ENCODE peak calls at places on chromosomes 5 and 9, in five cellular contexts. K is stimulated activated CD4-positive, alpha-beta T cell treated with anti-CD3 and anti-CD28 coated beads, Interleukin-2, amount 100 ng/mL, for 48 hours; L is hippocampal formation; J is A549; W is activated CD4-positive, alpha-beta T cell treated with anti-CD3 and anti-CD28 coated beads for 48 hours. G is an unnamed sample.
A peak's percentile ranks its signal among the peaks of the same experiment; 100 is the strongest.

GRCh38 chr5:14400085-14400484 is 181.5 kb upstream of the OTULINL start:
- DNase-seq in W (no peak), L (no peak), J (no peak), K (no peak), G (no peak)

GRCh38 chr5:20601678-20602100 is 613.7 kb upstream of the CDH18 start:
- DNase-seq in J (peak; percentile 48), L (no peak), W (no peak), K (no peak), G (peak; percentile 74)

GRCh38 chr5:10735569-10736255 is 25.3 kb downstream of the DAP start:
- DNase-seq in J (no peak), L (no peak), W (no peak), K (no peak), G (no peak)

GRCh38 chr5:158874814-158875213 is 224.9 kb downstream of the EBF1 start:
- DNase-seq in K (no peak), J (no peak), W (no peak), L (no peak), G (no peak)

GRCh38 chr9:132268725-132269352 is 85.9 kb downstream of the SETX start:
- DNase-seq in L (peak; percentile 78), K (peak; percentile 70), J (peak; percentile 79), W (peak; percentile 83), G (peak; percentile 34)

GRCh38 chr9:82597225-82598158 is 465.4 kb downstream of the RASEF start:
- DNase-seq in W (no peak), L (no peak), K (no peak), J (no peak), G (no peak)

GRCh38 chr5:72308853-72309191 is 11.2 kb downstream of the MRPS27 start:
- DNase-seq in L (no peak), K (no peak), J (no peak), W (no peak), G (no peak)

GRCh38 chr5:145853952-145854351 is 18.8 kb upstream of the PRELID2 start:
- DNase-seq in L (no peak), K (no peak), J (no peak), W (no peak), G (no peak)

GRCh38 chr5:159133041-159133741 is 33.5 kb upstream of the EBF1 start:
- DNase-seq in K (no peak), L (peak; percentile 7), J (peak; percentile 65), W (no peak), G (peak; percentile 62)

GRCh38 chr9:133384736-133385321 is 8.7 kb downstream of the STKLD1 start:
- DNase-seq in K (no peak), L (no peak), J (no peak), W (no peak), G (no peak)

G was measured in Caki2.